ENCODE peak calls at places on chromosome 9, in seven cellular contexts. O is dorsolateral prefrontal cortex, G is AG10803, D is A549, P is natural killer cell, A is GM13977, J is AG04450. F is an unnamed sample.

GRCh38 chr9:135898634-135899407 is 8.5 kb downstream of the CAMSAP1 start:
- DNase-seq in D (no peak), P (no peak), G (peak; percentile 94), O (no peak), A (no peak), J (peak; percentile 64), F (no peak)

GRCh38 chr9:136326777-136327312 is 494 bp upstream of the GPSM1 start:
- DNase-seq in A (no peak), P (no peak), J (no peak), O (no peak), G (no peak), D (peak; percentile 26), F (no peak)

GRCh38 chr9:34197756-34198711 is 19.2 kb downstream of the UBAP1 start:
- DNase-seq in D (no peak), A (no peak), J (no peak), O (no peak), P (no peak), G (no peak), F (no peak)

GRCh38 chr9:107483666-107484065 is 5.9 kb downstream of the KLF4 start:
- DNase-seq in D (no peak), O (no peak), J (no peak), P (no peak), G (no peak), A (no peak), F (no peak)

GRCh38 chr9:131140112-131140511 is 14.7 kb downstream of the NUP214 start:
- DNase-seq in P (no peak), A (no peak), D (no peak), G (no peak), O (no peak), J (no peak), F (no peak)

GRCh38 chr9:72013188-72013877 is 47.1 kb downstream of the C9orf57 start:
- DNase-seq in P (no peak), J (no peak), D (no peak), G (no peak), A (no peak), O (no peak), F (no peak)

GRCh38 chr9:107838766-107839165 is 349.2 kb upstream of the KLF4 start:
- DNase-seq in G (peak; percentile 9), A (no peak), D (no peak), O (no peak), P (no peak), J (no peak), F (no peak)

GRCh38 chr9:19595003-19595402 is 186.2 kb downstream of the ACER2 start:
- DNase-seq in A (no peak), G (no peak), J (no peak), O (no peak), D (no peak), P (no peak), F (no peak)

GRCh38 chr9:96185518-96186156 is 116.3 kb downstream of the HSD17B3 start:
- DNase-seq in P (no peak), D (no peak), A (no peak), J (no peak), O (no peak), G (no peak), F (no peak)
- TF ChIP-seq CTCF in P (no peak), D (no peak), A (no peak), J (no peak), O (no peak), G (no peak), F (no peak)

GRCh38 chr9:127991017-127991756 is 10.4 kb upstream of the EEIG1 start:
- DNase-seq in A (no peak), J (no peak), P (no peak), D (peak; percentile 66), O (no peak), G (no peak), F (no peak)
- TF ChIP-seq CTCF in A (no peak), J (no peak), P (no peak), D (no peak), O (no peak), G (no peak), F (no peak)

GRCh38 chr9:75612754-75613153 is 277.7 kb upstream of the PCSK5 start:
- DNase-seq in P (no peak), A (no peak), J (no peak), O (no peak), D (no peak), G (no peak), F (no peak)
- TF ChIP-seq CTCF in P (no peak), A (no peak), J (no peak), O (no peak), D (no peak), G (no peak), F (no peak)

GRCh38 chr9:110847661-110848060 is 179.1 kb downstream of the MUSK start:
- DNase-seq in P (no peak), J (no peak), A (no peak), G (peak; percentile 52), O (no peak), D (no peak), F (no peak)
- TF ChIP-seq CTCF in P (no peak), J (no peak), A (no peak), G (no peak), O (no peak), D (no peak), F (no peak)

GRCh38 chr9:114720296-114720695 is 38.3 kb upstream of the TEX48 start:
- DNase-seq in P (no peak), J (no peak), O (no peak), D (no peak), A (no peak), G (peak; percentile 62), F (no peak)

GRCh38 chr9:114723926-114724325 is 41.9 kb upstream of the TEX48 start:
- DNase-seq in P (no peak), G (peak; percentile 70), D (no peak), O (no peak), J (peak; percentile 77), A (no peak), F (no peak)

GRCh38 chr9:114722363-114722695 is 40.3 kb upstream of the TEX48 start:
- DNase-seq in P (no peak), O (no peak), G (no peak), A (no peak), D (no peak), J (no peak), F (no peak)

GRCh38 chr9:114722937-114723620 is 41.1 kb upstream of the TEX48 start:
- DNase-seq in D (no peak), G (peak; percentile 32), A (no peak), O (no peak), J (no peak), P (no peak), F (no peak)

DNA sequence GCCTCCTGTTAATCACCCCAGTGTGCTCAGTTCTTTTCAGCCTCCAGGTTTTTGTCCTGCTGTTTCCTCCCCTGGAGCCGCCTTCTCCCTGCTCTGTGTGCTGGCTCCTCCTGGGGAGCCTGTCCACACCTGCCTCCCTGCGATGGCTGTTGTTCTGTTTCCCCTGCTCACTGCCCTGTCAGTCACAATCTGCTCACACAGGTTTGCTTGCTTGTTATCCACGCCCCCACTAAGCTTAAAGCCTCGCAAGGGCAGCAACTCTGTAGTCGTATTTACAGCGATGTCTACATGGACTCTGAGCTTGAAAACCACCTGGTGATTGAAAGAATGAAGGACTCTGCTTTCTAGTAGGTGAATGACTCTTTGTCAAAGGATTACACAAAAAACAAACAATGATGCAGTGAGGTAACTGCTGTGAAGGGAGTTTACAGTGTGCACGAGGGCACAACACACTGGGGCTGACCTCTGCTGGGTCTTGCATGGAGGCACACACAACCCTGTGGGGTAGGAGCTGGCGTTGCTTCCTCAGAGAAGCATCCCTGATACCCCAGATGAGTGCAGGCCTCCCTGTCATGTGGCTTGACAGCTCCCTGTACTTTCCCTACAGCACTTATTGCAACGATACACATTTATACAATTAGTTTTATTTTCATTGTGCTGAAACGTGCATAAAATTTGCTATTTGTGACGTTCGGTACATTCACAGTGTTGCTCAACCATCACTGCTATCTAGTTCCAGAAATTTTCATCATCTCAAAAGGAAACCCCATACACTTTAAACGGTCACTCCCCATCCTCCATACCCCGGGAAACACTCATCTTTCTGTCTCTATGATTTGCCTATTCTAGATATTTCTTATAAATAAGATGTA is 39.7 kb upstream of the TEX48 start:
- DNase-seq in D (peak; percentile 15), A (no peak), P (no peak), O (no peak), J (no peak), G (peak; percentile 82), F (no peak)
- TF ChIP-seq CTCF in D (no peak), A (no peak), P (no peak), O (no peak), J (no peak), G (no peak), F (no peak)

GRCh38 chr9:82546131-82546530 is 516.8 kb downstream of the RASEF start:
- DNase-seq in A (no peak), P (no peak), G (no peak), D (no peak), O (no peak), J (no peak), F (no peak)

GRCh38 chr9:82552784-82553183 is 510.2 kb downstream of the RASEF start:
- DNase-seq in G (no peak), O (no peak), J (no peak), D (no peak), A (no peak), P (no peak), F (no peak)

GRCh38 chr9:82553654-82554366 is 509.1 kb downstream of the RASEF start:
- DNase-seq in D (no peak), G (no peak), P (no peak), A (no peak), O (no peak), J (no peak), F (no peak)

GRCh38 chr9:82548030-82548429 is 514.9 kb downstream of the RASEF start:
- DNase-seq in P (no peak), J (no peak), A (no peak), O (no peak), G (no peak), D (no peak), F (no peak)

DNA sequence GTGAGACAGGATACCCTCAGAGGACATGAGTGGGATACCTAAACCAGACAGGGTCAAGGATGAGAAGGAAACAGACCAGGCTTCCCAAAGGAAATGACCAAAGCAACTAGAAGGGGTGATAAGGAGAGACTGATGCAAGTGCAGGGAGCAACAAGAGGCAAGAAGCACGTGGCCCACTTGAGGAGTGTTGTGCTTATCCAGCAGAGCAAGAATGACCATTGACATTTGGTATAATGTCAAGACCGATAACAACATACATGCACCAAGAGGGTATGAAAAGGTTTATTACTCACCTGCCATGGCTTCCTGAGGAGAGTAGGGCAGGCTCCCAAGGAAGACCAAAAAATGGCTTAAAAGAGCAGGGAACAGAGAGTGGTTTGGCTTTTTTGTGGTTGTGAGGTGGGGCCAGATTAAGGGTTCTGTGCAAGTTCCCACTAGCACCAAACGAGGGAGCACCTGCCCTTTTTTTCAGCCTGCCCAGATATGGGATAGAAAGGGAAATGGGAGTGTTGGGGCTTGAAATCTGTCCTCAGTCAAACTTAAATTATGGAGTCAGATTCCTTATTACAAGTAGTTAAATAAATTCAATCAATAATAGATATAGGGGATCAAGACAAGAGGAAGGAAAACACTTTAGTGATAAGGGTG is 513.6 kb downstream of the RASEF start:
- DNase-seq in G (no peak), J (no peak), A (no peak), P (no peak), O (no peak), D (no peak), F (no peak)
- TF ChIP-seq CTCF in G (no peak), J (no peak), A (no peak), P (no peak), O (no peak), D (no peak), F (no peak)

F was measured in activated B cell treated with CpG ODN at 0.5 μM for 24 hours.